ENCODE peak calls at places on chromosomes 11 and 22, in five cellular contexts. D is OCI-LY7, S is lower lobe of right lung, C is cardiac muscle cell, F is mammary epithelial cell. P is an unnamed sample.

GRCh38 chr11:19952101-19952605 is 208.1 kb downstream of the DBX1 start:
- DNase-seq in D (no peak), S (no peak), C (no peak), F (no peak), P (no peak)

GRCh38 chr11:93236741-93237675 is 39.2 kb upstream of the SLC36A4 start:
- DNase-seq in D (peak), S (no peak), C (peak), F (peak), P (no peak)

GRCh38 chr11:22795914-22796313 is 33.7 kb downstream of the SVIP start:
- DNase-seq in D (no peak), S (no peak), C (no peak), F (no peak), P (no peak)

GRCh38 chr11:119533931-119534694 is 111.1 kb upstream of the THY1 start:
- DNase-seq in D (peak), S (peak), C (peak), F (peak), P (peak)

GRCh38 chr11:72627594-72628281 is 46.5 kb downstream of the PDE2A start:
- DNase-seq in D (no peak), S (no peak), C (no peak), F (no peak), P (no peak)

GRCh38 chr11:116224154-116224888 is 548.5 kb downstream of the BUD13 start:
- DNase-seq in D (peak), S (no peak), C (peak), F (no peak), P (no peak)

GRCh38 chr22:17954200-17954859 is 70.0 kb downstream of the MICAL3 start:
- DNase-seq in D (no peak), S (no peak), C (no peak), F (no peak), P (peak)

GRCh38 chr22:42287174-42287890 is 16.9 kb upstream of the TCF20 start:
- DNase-seq in D (no peak), S (no peak), C (no peak), F (no peak), P (no peak)

GRCh38 chr11:129643031-129643721 is 172.5 kb upstream of the TMEM45B start:
- DNase-seq in D (no peak), S (no peak), C (no peak), F (peak), P (no peak)

GRCh38 chr22:26646158-26646557 is 11.2 kb upstream of the MIAT start:
- DNase-seq in D (no peak), S (no peak), C (no peak), F (no peak), P (no peak)

GRCh38 chr22:36625102-36625501 is 78.5 kb downstream of the CACNG2 start:
- DNase-seq in D (no peak), S (no peak), C (no peak), F (no peak), P (no peak)

GRCh38 chr11:9121397-9121796 is 30.0 kb upstream of the SCUBE2 start:
- DNase-seq in D (no peak), S (no peak), C (no peak), F (no peak), P (no peak)

GRCh38 chr11:94178331-94178730 is 49.7 kb downstream of the PANX1 start:
- DNase-seq in D (no peak), S (no peak), C (no peak), F (no peak), P (no peak)

GRCh38 chr11:131977854-131978253 is 607.4 kb downstream of the NTM start:
- DNase-seq in D (no peak), S (no peak), C (no peak), F (peak), P (peak)

GRCh38 chr11:120501976-120502755 is 9.4 kb upstream of the GRIK4 start:
- DNase-seq in D (no peak), S (no peak), C (no peak), F (no peak), P (peak)

GRCh38 chr22:21904250-21904789 is 36.9 kb upstream of the MAPK1 start:
- DNase-seq in D (no peak), S (peak), C (no peak), F (no peak), P (no peak)

GRCh38 chr22:43743131-43743530 is 69.0 kb downstream of the EFCAB6 start:
- DNase-seq in D (no peak), S (no peak), C (peak), F (no peak), P (no peak)

GRCh38 chr11:12529793-12530192 is 144.4 kb upstream of the TEAD1 start:
- DNase-seq in D (no peak), S (no peak), C (no peak), F (no peak), P (no peak)

GRCh38 chr22:36374603-36375024 is 13.2 kb downstream of the MYH9 start:
- DNase-seq in D (no peak), S (no peak), C (no peak), F (peak), P (no peak)

GRCh38 chr11:93515438-93515837 is 27.8 kb downstream of the SMCO4 start:
- DNase-seq in D (no peak), S (no peak), C (no peak), F (no peak), P (no peak)

GRCh38 chr11:96049426-96049825 is 125.5 kb upstream of the MTMR2 start:
- DNase-seq in D (no peak), S (no peak), C (no peak), F (peak), P (no peak)

GRCh38 chr11:17217395-17217794 is 9.6 kb upstream of the PIK3C2A start:
- DNase-seq in D (no peak), S (no peak), C (no peak), F (no peak), P (no peak)

GRCh38 chr11:64233913-64234839 is at the start of gene VEGFB:
- DNase-seq in D (peak), S (peak), C (peak), F (peak), P (no peak)

GRCh38 chr11:15617126-15617525 is 502.4 kb downstream of the INSC start:
- DNase-seq in D (no peak), S (no peak), C (no peak), F (no peak), P (no peak)

GRCh38 chr11:70440206-70440605 is 41.9 kb downstream of the CTTN start:
- DNase-seq in D (no peak), S (no peak), C (no peak), F (no peak), P (no peak)

GRCh38 chr11:33634291-33634834 is 66.3 kb downstream of the C11orf91 start:
- DNase-seq in D (no peak), S (no peak), C (no peak), F (peak), P (no peak)

GRCh38 chr11:7430496-7430895 is 54.8 kb upstream of the OLFML1 start:
- DNase-seq in D (no peak), S (no peak), C (no peak), F (no peak), P (no peak)

GRCh38 chr11:45984192-45984591 is 61.7 kb downstream of the LARGE2 start:
- DNase-seq in D (no peak), S (no peak), C (peak), F (no peak), P (no peak)

GRCh38 chr11:120248551-120249278 is 8.8 kb downstream of the POU2F3 start:
- DNase-seq in D (no peak), S (no peak), C (no peak), F (peak), P (peak)

GRCh38 chr11:64545605-64546004 is 45.4 kb upstream of the SLC22A12 start:
- DNase-seq in D (no peak), S (peak), C (no peak), F (peak), P (peak)

GRCh38 chr11:69166186-69167115 is 10.7 kb downstream of the SMIM38 start:
- DNase-seq in D (peak), S (no peak), C (peak), F (peak), P (peak)

GRCh38 chr22:28706845-28707244 is 27.2 kb upstream of the TTC28 start:
- DNase-seq in D (peak), S (no peak), C (no peak), F (no peak), P (no peak)

GRCh38 chr22:30023099-30023498 is 57.2 kb upstream of the HORMAD2 start:
- DNase-seq in D (no peak), S (no peak), C (no peak), F (no peak), P (no peak)

GRCh38 chr11:28703371-28703770 is 595.2 kb downstream of the METTL15 start:
- DNase-seq in D (no peak), S (no peak), C (no peak), F (no peak), P (no peak)

GRCh38 chr11:17117262-17117661 is 39.8 kb upstream of the RPS13 start:
- DNase-seq in D (no peak), S (no peak), C (no peak), F (peak), P (no peak)

GRCh38 chr11:14308114-14308896 is 50.7 kb downstream of the RRAS2 start:
- DNase-seq in D (peak), S (no peak), C (peak), F (peak), P (no peak)
- TF ChIP-seq CTCF in D (peak), S (peak), C (peak), F (peak), P (peak)

DNA sequence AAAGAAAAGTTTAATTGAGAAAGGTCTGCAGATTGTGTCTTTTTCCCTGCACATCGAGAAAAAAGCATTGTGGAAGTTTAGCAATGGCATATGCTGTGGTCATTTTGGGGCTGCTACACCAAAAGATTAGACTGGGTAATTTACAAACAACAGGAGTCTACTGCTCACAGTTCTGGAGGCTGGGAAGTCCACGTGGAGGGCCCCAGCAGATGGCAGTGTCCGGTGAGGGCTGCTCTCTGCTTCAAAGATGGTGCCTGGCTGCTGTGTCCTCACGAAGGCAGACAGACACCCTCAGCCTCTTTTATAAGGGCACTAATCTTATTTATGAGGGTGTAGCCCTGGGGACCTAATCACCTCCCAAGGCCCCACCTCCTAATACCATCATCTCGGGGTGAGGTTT is 21.1 kb downstream of the PHF21B start:
- DNase-seq in D (no peak), S (no peak), C (no peak), F (no peak), P (no peak)
- TF ChIP-seq CTCF in D (no peak), S (no peak), C (no peak), F (peak), P (peak)

GRCh38 chr11:123235117-123235686 is 40.2 kb upstream of the CLMP start:
- DNase-seq in D (peak), S (peak), C (peak), F (no peak), P (no peak)
- TF ChIP-seq CTCF in D (peak), S (peak), C (peak), F (peak), P (peak)

DNA sequence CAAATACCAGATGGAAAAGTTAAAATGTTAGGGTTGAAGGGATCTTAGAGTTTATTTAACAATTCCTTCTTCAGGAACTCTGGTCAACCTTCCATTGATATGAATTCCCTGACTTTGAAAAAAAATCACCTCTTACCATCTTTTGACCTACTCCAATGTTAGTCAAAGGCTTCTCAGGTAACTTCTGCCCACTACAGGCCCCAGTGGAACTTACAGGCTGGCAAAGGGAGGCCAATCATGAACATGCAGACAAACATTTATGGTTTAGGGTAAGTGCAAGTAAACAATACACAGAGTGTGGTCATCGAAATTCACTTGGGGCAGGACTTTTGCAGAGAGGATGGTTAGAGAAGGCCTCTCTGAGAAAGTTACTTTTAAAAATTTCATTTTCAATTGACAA is 45.1 kb downstream of the SYN3 start:
- DNase-seq in D (no peak), S (no peak), C (no peak), F (no peak), P (no peak)
- TF ChIP-seq CTCF in D (peak), S (no peak), C (no peak), F (peak), P (peak)

GRCh38 chr11:114058871-114059277 is 637 bp upstream of the ZBTB16 start:
- DNase-seq in D (no peak), S (peak), C (no peak), F (no peak), P (no peak)

GRCh38 chr11:114060402-114061052 is 1.0 kb downstream of the ZBTB16 start:
- DNase-seq in D (no peak), S (peak), C (peak), F (peak), P (no peak)

GRCh38 chr11:114061053-114062049 is 1.8 kb downstream of the ZBTB16 start:
- DNase-seq in D (no peak), S (peak), C (no peak), F (no peak), P (no peak)

GRCh38 chr11:114059278-114059983 is at the start of gene ZBTB16:
- DNase-seq in D (no peak), S (peak), C (peak), F (no peak), P (no peak)

GRCh38 chr11:114059984-114060401 is 482 bp downstream of the ZBTB16 start:
- DNase-seq in D (no peak), S (peak), C (peak), F (peak), P (no peak)
- TF ChIP-seq CTCF in D (no peak), S (peak), C (peak), F (no peak), P (peak)